ENCODE peak calls at places on chromosomes 2 and 18, in five cellular contexts. M is NCI-H2081, N is NCI-H2227 treated with DMSO at 0.1 percent for 48 hours, Q is MCF 10A, F is glomerular endothelial cell. J is an unnamed sample.

GRCh38 chr2:233981574-233982420 is 64.6 kb downstream of the TRPM8 start:
- DNase-seq in M (no peak), N (no peak), Q (no peak), F (no peak), J (no peak)

GRCh38 chr2:70645733-70646420 is 92.3 kb upstream of the TGFA start:
- DNase-seq in M (no peak), N (no peak), Q (peak), F (no peak), J (no peak)

GRCh38 chr18:79374408-79375171 is 21.1 kb upstream of the NFATC1 start:
- DNase-seq in M (no peak), N (no peak), Q (no peak), F (no peak), J (no peak)

GRCh38 chr18:31487251-31488015 is 10.5 kb upstream of the DSG2 start:
- DNase-seq in M (no peak), N (no peak), Q (peak), F (no peak), J (no peak)

GRCh38 chr2:112491946-112492345 is 10.0 kb downstream of the TTL start:
- DNase-seq in M (no peak), N (no peak), Q (no peak), F (no peak), J (no peak)

GRCh38 chr2:99488587-99488998 is 1.2 kb downstream of the REV1 start:
- DNase-seq in M (no peak), N (peak), Q (peak), F (no peak), J (peak)

GRCh38 chr2:240797500-240797895 is 22.5 kb downstream of the KIF1A start:
- DNase-seq in M (no peak), N (no peak), Q (no peak), F (no peak), J (no peak)

GRCh38 chr2:130818809-130819208 is 17.9 kb upstream of the ARHGEF4 start:
- DNase-seq in M (no peak), N (no peak), Q (no peak), F (no peak), J (no peak)

GRCh38 chr2:231866450-231866849 is 59.7 kb downstream of the NPPC start:
- DNase-seq in M (no peak), N (no peak), Q (no peak), F (no peak), J (no peak)

J was measured in NCI-H1417.